ENCODE peak calls at places on chromosomes 16 and 17, in ten cellular contexts. N is AG09319, F is A549, W is lower leg skin, O is prostate gland, H is hepatocyte, R is GM13977, X is fibroblast of lung, K is AG10803, V is MCF 10A. A is an unnamed sample.

GRCh38 chr16:66880288-66881013 is at the start of gene PDP2:
- DNase-seq in V (peak; percentile 96), H (peak; percentile 96), F (peak; percentile 96), K (peak; percentile 94), N (peak; percentile 88), X (peak; percentile 90), R (peak; percentile 93), O (peak; percentile 98), W (peak; percentile 99), A (peak; percentile 89)

GRCh38 chr16:28546626-28547025 is 7.1 kb upstream of the SGF29 start:
- DNase-seq in F (no peak), K (no peak), W (no peak), X (no peak), R (no peak), H (no peak), O (no peak), N (no peak), V (no peak), A (no peak)

GRCh38 chr16:46607529-46607928 is 13.7 kb downstream of the SHCBP1 start:
- DNase-seq in W (no peak), X (peak; percentile 54), F (peak; percentile 57), O (no peak), R (no peak), H (peak; percentile 51), K (peak; percentile 73), V (peak; percentile 49), N (peak; percentile 54), A (no peak)

GRCh38 chr17:8122391-8122922 is 1.4 kb downstream of the HES7 start:
- DNase-seq in O (no peak), F (peak; percentile 69), X (peak; percentile 45), K (peak; percentile 44), V (peak; percentile 65), N (no peak), H (peak; percentile 28), R (no peak), W (peak; percentile 89), A (no peak)

GRCh38 chr17:6147054-6147453 is 76.9 kb downstream of the WSCD1 start:
- DNase-seq in V (no peak), N (no peak), H (no peak), O (no peak), W (peak; percentile 56), K (no peak), X (no peak), R (no peak), F (no peak), A (no peak)

GRCh38 chr16:84735846-84736586 is 36.2 kb downstream of the USP10 start:
- DNase-seq in N (no peak), O (peak; percentile 44), W (no peak), X (peak; percentile 38), K (no peak), V (peak; percentile 36), H (no peak), R (no peak), F (no peak), A (no peak)

GRCh38 chr17:33459078-33459940 is 166.2 kb upstream of the ASIC2 start:
- DNase-seq in R (peak; percentile 13), X (no peak), V (no peak), O (no peak), F (no peak), H (no peak), K (no peak), N (no peak), W (no peak), A (peak; percentile 69)

GRCh38 chr16:67403976-67404555 is 10.8 kb upstream of the TPPP3 start:
- DNase-seq in V (no peak), X (no peak), O (no peak), F (no peak), R (no peak), W (peak; percentile 83), N (no peak), K (no peak), H (no peak), A (no peak)

GRCh38 chr16:84650062-84650991 is 2.0 kb downstream of the KLHL36 start:
- DNase-seq in X (peak; percentile 80), F (peak; percentile 38), N (no peak), H (peak; percentile 27), V (no peak), K (peak; percentile 81), R (no peak), O (no peak), W (no peak), A (no peak)

GRCh38 chr17:31919802-31920525 is 16.8 kb upstream of the SUZ12 start:
- DNase-seq in X (peak; percentile 82), O (no peak), W (no peak), K (no peak), F (no peak), N (no peak), V (peak; percentile 14), R (peak; percentile 31), H (no peak), A (no peak)

GRCh38 chr17:49359990-49360795 is 1.9 kb downstream of the ZNF652 start:
- DNase-seq in H (no peak), K (no peak), F (no peak), N (no peak), R (peak; percentile 21), V (no peak), O (no peak), X (no peak), W (peak; percentile 72), A (no peak)

GRCh38 chr16:47506800-47507199 is 45.7 kb downstream of the PHKB start:
- DNase-seq in R (no peak), K (no peak), H (no peak), W (no peak), F (no peak), O (no peak), V (no peak), X (no peak), N (no peak), A (no peak)

GRCh38 chr17:4497101-4497824 is 1.4 kb upstream of the SPNS2 start:
- DNase-seq in R (peak; percentile 65), V (peak; percentile 27), N (no peak), O (no peak), W (no peak), X (peak; percentile 70), F (no peak), K (peak; percentile 34), H (no peak), A (peak; percentile 60)

GRCh38 chr16:49419016-49419415 is 45.4 kb downstream of the C16orf78 start:
- DNase-seq in H (no peak), X (no peak), F (no peak), V (no peak), O (no peak), K (no peak), N (no peak), R (no peak), W (no peak), A (no peak)

GRCh38 chr16:23374721-23375120 is 72.6 kb downstream of the SCNN1B start:
- DNase-seq in X (no peak), R (no peak), W (no peak), O (no peak), V (no peak), F (no peak), N (no peak), K (no peak), H (no peak), A (no peak)

GRCh38 chr16:23368469-23368868 is 66.4 kb downstream of the SCNN1B start:
- DNase-seq in K (no peak), R (no peak), F (no peak), H (no peak), X (peak; percentile 7), O (no peak), W (no peak), N (no peak), V (peak; percentile 52), A (no peak)

GRCh38 chr16:23373436-23374219 is 71.5 kb downstream of the SCNN1B start:
- DNase-seq in F (no peak), X (no peak), R (no peak), H (no peak), V (no peak), N (no peak), W (no peak), O (no peak), K (no peak), A (no peak)

GRCh38 chr16:23369416-23369815 is 67.3 kb downstream of the SCNN1B start:
- DNase-seq in R (no peak), V (no peak), W (no peak), H (no peak), X (no peak), K (no peak), N (no peak), F (no peak), O (no peak), A (no peak)

GRCh38 chr16:23371368-23371767 is 69.3 kb downstream of the SCNN1B start:
- DNase-seq in F (no peak), X (no peak), O (no peak), K (no peak), N (no peak), W (no peak), V (no peak), R (no peak), H (no peak), A (no peak)
- TF ChIP-seq CTCF in F (no peak), X (no peak), O (no peak), K (no peak), N (no peak), W (no peak), V (no peak), R (peak; percentile 35), H (no peak), A (peak; percentile 42)

GRCh38 chr16:20349615-20350014 is 2.9 kb downstream of the UMOD start:
- DNase-seq in V (no peak), N (no peak), K (no peak), O (no peak), H (no peak), W (no peak), F (no peak), X (no peak), R (no peak), A (no peak)
- TF ChIP-seq CTCF in V (no peak), N (no peak), K (no peak), O (no peak), H (no peak), W (no peak), F (no peak), X (no peak), R (no peak), A (no peak)

GRCh38 chr17:43406676-43407645 is 8.2 kb downstream of the ARL4D start:
- DNase-seq in K (peak; percentile 70), O (no peak), V (no peak), H (no peak), X (peak; percentile 82), R (no peak), F (peak; percentile 72), W (no peak), N (peak; percentile 55), A (no peak)
- TF ChIP-seq CTCF in K (no peak), O (no peak), V (no peak), H (no peak), X (no peak), R (no peak), F (no peak), W (no peak), N (no peak), A (no peak)

DNA sequence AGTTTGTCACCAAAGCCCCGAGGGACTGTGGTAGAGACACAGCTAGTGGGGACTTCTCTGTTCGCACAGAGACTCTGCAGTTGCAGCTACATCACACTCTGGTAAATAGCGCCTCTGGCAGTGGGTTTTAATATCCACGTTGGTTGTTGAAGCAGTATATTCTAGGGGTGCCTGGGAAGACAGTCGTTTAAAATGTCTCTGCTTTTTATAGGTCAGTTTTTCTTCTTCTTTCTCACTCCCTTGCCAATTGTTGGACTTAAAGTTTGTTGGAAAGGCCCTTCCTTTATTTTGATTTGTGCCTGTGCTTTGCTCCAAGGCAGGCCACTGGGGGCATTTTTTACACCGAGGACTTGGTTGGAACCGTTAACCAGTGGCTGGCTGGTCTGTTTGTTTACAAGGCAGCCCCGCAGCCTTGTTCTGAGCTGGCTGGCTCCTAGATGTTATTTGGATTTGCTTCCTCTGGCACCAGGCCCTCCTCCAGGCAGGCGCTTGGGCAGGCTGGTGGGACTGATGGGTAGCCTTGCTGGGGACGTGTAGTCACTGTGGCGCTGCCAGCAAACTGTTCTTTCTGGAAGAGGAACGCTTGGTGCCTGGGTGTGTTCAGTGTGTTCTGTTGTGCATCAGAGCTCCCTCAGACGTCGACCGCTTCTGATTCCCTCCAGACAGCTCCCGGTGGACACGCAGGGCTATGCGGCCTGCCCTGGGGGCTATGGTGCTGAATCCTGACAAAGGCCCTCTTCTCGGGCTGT is 218.2 kb upstream of the CHMP6 start:
- DNase-seq in X (peak; percentile 33), O (peak; percentile 35), W (no peak), K (peak; percentile 29), R (no peak), N (no peak), V (no peak), F (no peak), H (no peak), A (no peak)
- TF ChIP-seq CTCF in X (peak; percentile 16), O (no peak), W (no peak), K (peak; percentile 24), R (no peak), N (no peak), V (no peak), F (no peak), H (no peak), A (no peak)

A was measured in GM06990.